ENCODE peak calls at places on chromosomes 5 and 9, in six cellular contexts. U is right cardiac atrium, M is neuronal stem cell, R is A549, G is fibroblast of the aortic adventitia, P is left lung. C is an unnamed sample.

GRCh38 chr9:90881648-90882047 is 80.0 kb downstream of the SYK start:
- DNase-seq in U (no peak), M (no peak), R (no peak), G (no peak), P (no peak), C (no peak)

GRCh38 chr5:61416010-61416409 is 84.0 kb downstream of the ZSWIM6 start:
- DNase-seq in U (no peak), M (peak; percentile 49), R (no peak), G (peak; percentile 37), P (no peak), C (no peak)

GRCh38 chr9:23730364-23730763 is 95.7 kb downstream of the ELAVL2 start:
- DNase-seq in U (no peak), M (no peak), R (no peak), G (no peak), P (no peak), C (no peak)

GRCh38 chr9:133830310-133830709 is 92.2 kb upstream of the SARDH start:
- DNase-seq in U (no peak), M (no peak), R (no peak), G (no peak), P (no peak), C (no peak)

GRCh38 chr9:35686222-35687203 is 3.2 kb downstream of the TPM2 start:
- DNase-seq in U (peak; percentile 82), M (no peak), R (no peak), G (peak; percentile 35), P (no peak), C (no peak)

GRCh38 chr5:150619359-150620230 is 20.9 kb upstream of the SYNPO start:
- DNase-seq in U (peak; percentile 94), M (no peak), R (no peak), G (no peak), P (no peak), C (peak; percentile 76)

GRCh38 chr9:95516736-95517558 is at the start of gene PTCH1:
- DNase-seq in U (peak; percentile 74), M (no peak), R (peak; percentile 42), G (peak; percentile 53), P (no peak), C (peak; percentile 43)

GRCh38 chr5:55597014-55597981 is 62.5 kb upstream of the PLPP1 start:
- DNase-seq in U (peak; percentile 85), M (no peak), R (peak; percentile 80), G (peak; percentile 93), P (peak; percentile 75), C (peak; percentile 85)

GRCh38 chr9:12784461-12785250 is 9.8 kb downstream of the LURAP1L start:
- DNase-seq in U (no peak), M (no peak), R (peak; percentile 98), G (peak; percentile 78), P (peak; percentile 74), C (peak; percentile 85)

GRCh38 chr5:87885727-87886126 is 382.9 kb downstream of the TMEM161B start:
- DNase-seq in U (no peak), M (no peak), R (no peak), G (no peak), P (no peak), C (no peak)

GRCh38 chr9:82091100-82091499 is 102.5 kb downstream of the SPATA31D1 start:
- DNase-seq in U (no peak), M (no peak), R (no peak), G (peak; percentile 33), P (no peak), C (no peak)

GRCh38 chr9:134566196-134566822 is 75.3 kb upstream of the COL5A1 start:
- DNase-seq in U (no peak), M (no peak), R (no peak), G (no peak), P (peak; percentile 15), C (no peak)

GRCh38 chr5:117318528-117318927 is 743.9 kb upstream of the SEMA6A start:
- DNase-seq in U (no peak), M (no peak), R (peak; percentile 11), G (no peak), P (no peak), C (no peak)

GRCh38 chr9:96040591-96041461 is 165.3 kb downstream of the ERCC6L2 start:
- DNase-seq in U (no peak), M (no peak), R (peak; percentile 76), G (no peak), P (no peak), C (no peak)

GRCh38 chr5:72459913-72460312 is 47.3 kb downstream of the ZNF366 start:
- DNase-seq in U (no peak), M (no peak), R (no peak), G (no peak), P (no peak), C (no peak)

GRCh38 chr5:160049099-160049498 is 40.2 kb downstream of the TTC1 start:
- DNase-seq in U (no peak), M (no peak), R (no peak), G (no peak), P (no peak), C (no peak)

GRCh38 chr9:14485366-14485765 is 171.4 kb upstream of the NFIB start:
- DNase-seq in U (no peak), M (no peak), R (peak; percentile 2), G (no peak), P (no peak), C (no peak)

GRCh38 chr5:150513375-150514309 is 5.7 kb downstream of the NDST1 start:
- DNase-seq in U (no peak), M (no peak), R (peak; percentile 62), G (no peak), P (no peak), C (no peak)

GRCh38 chr5:138900281-138900965 is 25.3 kb upstream of the LRRTM2 start:
- DNase-seq in U (no peak), M (no peak), R (no peak), G (peak; percentile 19), P (no peak), C (peak; percentile 9)

GRCh38 chr9:73038613-73039012 is 85.8 kb upstream of the ALDH1A1 start:
- DNase-seq in U (peak; percentile 41), M (no peak), R (peak; percentile 77), G (peak; percentile 66), P (peak; percentile 48), C (peak; percentile 29)

GRCh38 chr5:158770506-158770905 is 329.2 kb downstream of the EBF1 start:
- DNase-seq in U (no peak), M (no peak), R (peak; percentile 26), G (peak; percentile 56), P (no peak), C (peak; percentile 52)

GRCh38 chr5:173496883-173497255 is 119.6 kb downstream of the BOD1 start:
- DNase-seq in U (peak; percentile 58), M (no peak), R (no peak), G (no peak), P (no peak), C (no peak)

GRCh38 chr5:74186351-74187315 is 453.9 kb downstream of the ENC1 start:
- DNase-seq in U (no peak), M (no peak), R (no peak), G (peak; percentile 88), P (no peak), C (peak; percentile 78)

GRCh38 chr5:55333811-55334210 is 26.0 kb downstream of the MTREX start:
- DNase-seq in U (no peak), M (no peak), R (no peak), G (no peak), P (no peak), C (no peak)

GRCh38 chr9:132627120-132627519 is 42.7 kb downstream of the DDX31 start:
- DNase-seq in U (no peak), M (no peak), R (peak; percentile 11), G (no peak), P (no peak), C (no peak)
- H3K4me3 ChIP-seq in U (no peak overlapping the region), M (no peak overlapping the region), R (no peak overlapping the region), G (no peak overlapping the region), P (no peak overlapping the region), C (no peak overlapping the region)

DNA sequence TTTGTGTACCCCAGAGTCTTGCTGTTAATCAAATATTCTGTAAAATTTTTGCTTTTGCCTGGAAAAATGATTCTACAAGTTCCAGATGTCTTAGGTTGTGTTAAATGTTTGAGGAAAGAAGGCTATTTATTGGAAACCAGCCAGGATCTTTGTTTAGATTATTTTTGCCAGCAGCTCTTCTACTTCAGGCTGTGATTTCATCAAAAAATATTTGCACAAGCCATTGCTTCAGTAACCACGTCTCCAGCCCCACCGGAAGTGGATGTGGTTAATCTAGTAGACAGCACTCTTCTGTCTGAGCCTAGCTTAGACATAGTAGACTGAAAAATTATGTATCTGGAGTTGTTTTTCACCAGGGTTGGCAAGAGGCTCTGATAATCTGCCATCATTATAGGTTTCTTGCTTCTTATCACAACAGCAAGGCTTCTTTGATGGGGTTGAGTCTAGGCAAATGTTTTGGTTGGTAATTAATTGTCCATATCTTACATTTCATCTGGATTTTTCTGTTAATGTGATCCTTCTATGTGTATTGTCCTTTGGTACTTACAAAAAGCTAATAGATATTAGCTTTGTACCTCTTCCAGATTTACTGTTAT is 17.1 kb downstream of the KCTD16 start:
- DNase-seq in U (no peak), M (no peak), R (peak; percentile 89), G (peak; percentile 98), P (peak; percentile 78), C (peak; percentile 99)
- H3K4me3 ChIP-seq in U (no peak overlapping the region), M (no peak overlapping the region), R (no peak overlapping the region), G (no peak overlapping the region), P (no peak overlapping the region), C (no peak overlapping the region)

DNA sequence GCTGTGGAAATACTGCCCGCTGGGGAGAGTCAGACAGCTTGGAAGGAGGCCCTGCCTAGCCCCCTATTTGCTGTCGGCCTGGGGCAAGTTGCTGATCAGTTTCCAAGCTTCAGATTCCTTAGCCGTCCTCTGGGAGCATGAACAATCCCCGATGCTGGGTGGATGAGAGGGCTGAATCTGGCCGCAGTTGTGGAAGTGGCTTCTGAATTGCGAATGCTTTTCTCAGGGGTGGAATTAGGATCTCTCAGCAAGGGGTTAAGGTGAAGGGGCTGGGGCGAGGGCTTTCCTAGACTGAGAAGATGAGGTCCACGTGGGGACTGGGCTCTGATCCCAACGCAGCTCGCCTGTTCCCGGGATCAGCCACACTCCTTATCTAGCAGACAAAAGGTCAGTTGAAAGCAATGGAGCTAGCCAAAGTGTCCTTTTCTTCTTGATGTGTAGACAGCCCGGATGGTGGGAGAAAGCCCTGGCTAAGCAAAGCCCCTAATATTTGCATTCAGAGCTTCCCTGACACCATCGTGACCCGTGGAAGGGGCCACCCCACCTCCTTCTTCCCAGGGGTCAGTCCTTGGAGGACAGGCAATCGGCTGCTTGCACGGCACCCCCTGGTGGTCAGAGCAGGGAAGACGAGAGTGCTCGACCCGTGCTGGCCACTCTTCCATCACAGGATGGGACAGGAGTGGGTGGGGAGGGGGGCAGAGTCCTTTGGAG is 54.9 kb downstream of the COL15A1 start:
- DNase-seq in U (peak; percentile 95), M (peak; percentile 62), R (peak; percentile 60), G (peak; percentile 90), P (peak; percentile 77), C (peak; percentile 88)
- H3K4me3 ChIP-seq in U (no peak overlapping the region), M (peak overlapping the region; percentile 10), R (no peak overlapping the region), G (peak overlapping the region; percentile 25), P (no peak overlapping the region), C (peak overlapping the region; percentile 20)

GRCh38 chr5:66554884-66555283 is 41.3 kb upstream of the MAST4 start:
- DNase-seq in U (no peak), M (no peak), R (no peak), G (no peak), P (no peak), C (no peak)

GRCh38 chr5:66554211-66554610 is 42.0 kb upstream of the MAST4 start:
- DNase-seq in U (no peak), M (no peak), R (no peak), G (peak; percentile 29), P (no peak), C (no peak)

GRCh38 chr5:66551338-66551737 is 44.9 kb upstream of the MAST4 start:
- DNase-seq in U (no peak), M (no peak), R (no peak), G (peak; percentile 23), P (no peak), C (no peak)

GRCh38 chr5:66551920-66552319 is 44.3 kb upstream of the MAST4 start:
- DNase-seq in U (no peak), M (no peak), R (no peak), G (peak; percentile 47), P (no peak), C (no peak)

GRCh38 chr5:66553368-66553912 is 42.8 kb upstream of the MAST4 start:
- DNase-seq in U (no peak), M (no peak), R (no peak), G (no peak), P (no peak), C (no peak)
- H3K4me3 ChIP-seq in U (no peak overlapping the region), M (no peak overlapping the region), R (no peak overlapping the region), G (no peak overlapping the region), P (no peak overlapping the region), C (no peak overlapping the region)